ENCODE peak calls at places on chromosomes 13 and 19, in five cellular contexts. V is activated CD4-positive, alpha-beta memory T cell treated with anti-CD3 and anti-CD28 coated beads, Interleukin-2, amount 10 ng/mL, durations not matched to agents 7 days and 5 days; G is A172; W is GM23248; O is endothelial cell. T is an unnamed sample.

GRCh38 chr13:27619093-27619705 is 1.1 kb downstream of the LNX2 start:
- DNase-seq in V (no peak), G (no peak), W (peak; percentile 72), O (no peak), T (peak; percentile 36)

GRCh38 chr19:10112895-10113591 is 1.6 kb downstream of the P2RY11 start:
- DNase-seq in V (peak; percentile 74), G (no peak), W (peak; percentile 75), O (peak; percentile 65), T (peak; percentile 35)

GRCh38 chr13:110714798-110715394 is 1.4 kb downstream of the ING1 start:
- DNase-seq in V (peak; percentile 65), G (no peak), W (peak; percentile 68), O (peak; percentile 53), T (peak; percentile 22)

GRCh38 chr19:39497850-39498261 is 891 bp upstream of the DLL3 start:
- DNase-seq in V (peak; percentile 40), G (no peak), W (peak; percentile 36), O (peak; percentile 81), T (no peak)

GRCh38 chr19:18711893-18712292 is 28.4 kb downstream of the CRTC1 start:
- DNase-seq in V (no peak), G (no peak), W (no peak), O (no peak), T (no peak)

GRCh38 chr19:8377598-8377997 is 12.6 kb upstream of the RAB11B start:
- DNase-seq in V (no peak), G (no peak), W (no peak), O (no peak), T (no peak)

GRCh38 chr13:81738364-81738763 is 1397.4 kb upstream of the SPRY2 start:
- DNase-seq in V (no peak), G (peak; percentile 8), W (no peak), O (no peak), T (peak; percentile 97)

GRCh38 chr13:33787051-33787591 is 30.8 kb upstream of the RFC3 start:
- DNase-seq in V (peak; percentile 17), G (peak; percentile 22), W (peak; percentile 33), O (no peak), T (no peak)

GRCh38 chr13:92886535-92887098 is 340.0 kb upstream of the GPC6 start:
- DNase-seq in V (no peak), G (no peak), W (no peak), O (no peak), T (no peak)

GRCh38 chr19:16899566-16900075 is 10.8 kb downstream of the F2RL3 start:
- DNase-seq in V (peak; percentile 59), G (peak; percentile 21), W (peak; percentile 37), O (peak; percentile 60), T (peak; percentile 8)

T was measured in bronchial epithelial cell.